ENCODE peak calls at places on chromosomes 1 and 21, in six cellular contexts. R is NCI-H460; O is activated CD8-positive, alpha-beta memory T cell treated with anti-CD3 and anti-CD28 coated beads, Interleukin-2, amount 50 U/mL, for 48 hours; Z is iPS-NIHi11; F is iris pigment epithelial cell; P is stimulated activated CD4-positive, alpha-beta T cell treated with anti-CD3 and anti-CD28 coated beads, TNF-alpha, amount 100 ng/mL, for 24 hours. H is an unnamed sample.

GRCh38 chr1:116820362-116820761 is 66.1 kb downstream of the CD2 start:
- DNase-seq in O (no peak), F (peak), Z (no peak), P (no peak), R (peak), H (no peak)

GRCh38 chr1:25794325-25794724 is 5.7 kb upstream of the SELENON start:
- DNase-seq in F (no peak), P (no peak), R (no peak), Z (no peak), O (no peak), H (no peak)

GRCh38 chr1:11496551-11497080 is 17.7 kb downstream of the DISP3 start:
- DNase-seq in O (no peak), Z (no peak), R (no peak), P (no peak), F (no peak), H (no peak)

GRCh38 chr1:19179597-19180271 is 30.3 kb downstream of the UBR4 start:
- DNase-seq in Z (no peak), R (peak), P (no peak), F (peak), O (no peak), H (peak)

GRCh38 chr1:63873751-63874150 is 99.9 kb downstream of the ROR1 start:
- DNase-seq in F (peak), O (no peak), P (no peak), R (no peak), Z (no peak), H (no peak)

GRCh38 chr1:46061146-46061545 is 71.3 kb downstream of the PIK3R3 start:
- DNase-seq in R (no peak), Z (no peak), P (no peak), F (no peak), O (no peak), H (no peak)

GRCh38 chr1:194004146-194004545 is 817.7 kb upstream of the B3GALT2 start:
- DNase-seq in O (no peak), R (no peak), F (no peak), P (no peak), Z (peak), H (no peak)

GRCh38 chr1:247494746-247495145 is 36.8 kb upstream of the OR2B11 start:
- DNase-seq in Z (no peak), F (peak), O (no peak), R (no peak), P (no peak), H (no peak)

GRCh38 chr1:11072216-11072917 is 12.5 kb upstream of the SRM start:
- DNase-seq in Z (peak), O (no peak), R (no peak), F (no peak), P (no peak), H (no peak)

GRCh38 chr1:183106166-183106565 is 79.9 kb upstream of the LAMC2 start:
- DNase-seq in Z (no peak), F (no peak), P (no peak), O (no peak), R (no peak), H (no peak)

GRCh38 chr1:86082183-86082582 is 74.4 kb downstream of the COL24A1 start:
- DNase-seq in F (no peak), O (no peak), Z (no peak), P (no peak), R (no peak), H (no peak)

GRCh38 chr1:101025283-101025679 is 303 bp downstream of the DPH5 start:
- DNase-seq in R (no peak), P (no peak), Z (peak), O (peak), F (peak), H (no peak)

GRCh38 chr21:15592271-15592860 is 137.4 kb upstream of the USP25 start:
- DNase-seq in R (peak), O (no peak), Z (peak), P (no peak), F (peak), H (peak)

GRCh38 chr1:3372317-3372716 is 82.1 kb upstream of the ARHGEF16 start:
- DNase-seq in R (no peak), F (no peak), P (peak), Z (no peak), O (no peak), H (no peak)

GRCh38 chr1:94621392-94621791 is 79.8 kb upstream of the F3 start:
- DNase-seq in F (peak), R (no peak), Z (no peak), O (no peak), P (no peak), H (no peak)

GRCh38 chr1:180935326-180936109 is 22.8 kb downstream of the KIAA1614 start:
- DNase-seq in Z (peak), P (no peak), F (no peak), O (no peak), R (no peak), H (no peak)

GRCh38 chr1:94255476-94255875 is 18.1 kb upstream of the ARHGAP29 start:
- DNase-seq in O (no peak), Z (no peak), R (no peak), F (no peak), P (no peak), H (no peak)

GRCh38 chr1:156527584-156527983 is 27.0 kb upstream of the MEF2D start:
- DNase-seq in P (no peak), F (no peak), Z (no peak), O (no peak), R (no peak), H (no peak)

GRCh38 chr1:180231506-180232420 is 1.7 kb downstream of the LHX4 start:
- DNase-seq in R (peak), P (no peak), Z (peak), F (peak), O (peak), H (no peak)

GRCh38 chr1:167924553-167925223 is 10.8 kb upstream of the ADCY10 start:
- DNase-seq in R (no peak), P (no peak), Z (no peak), F (no peak), O (no peak), H (no peak)

GRCh38 chr1:39159224-39160036 is 45.1 kb upstream of the MACF1 start:
- DNase-seq in R (no peak), Z (peak), P (no peak), F (no peak), O (no peak), H (no peak)

GRCh38 chr1:9929431-9930385 is 13.5 kb downstream of the LZIC start:
- DNase-seq in F (no peak), R (no peak), O (no peak), P (no peak), Z (peak), H (no peak)

GRCh38 chr1:244388961-244389360 is 62.7 kb downstream of the ADSS2 start:
- DNase-seq in O (no peak), Z (no peak), R (no peak), P (no peak), F (peak), H (no peak)

GRCh38 chr1:178310685-178311105 is 186.1 kb downstream of the CLEC20A start:
- DNase-seq in P (no peak), F (peak), O (no peak), Z (peak), R (peak), H (peak)

GRCh38 chr1:229302740-229303139 is 31.8 kb downstream of the RAB4A start:
- DNase-seq in F (no peak), O (no peak), R (no peak), Z (no peak), P (no peak), H (no peak)

GRCh38 chr1:178632619-178633018 is 92.4 kb upstream of the RALGPS2 start:
- DNase-seq in R (no peak), F (no peak), P (no peak), O (no peak), Z (no peak), H (no peak)

GRCh38 chr1:54834007-54834541 is 33.0 kb upstream of the TTC22 start:
- DNase-seq in P (no peak), Z (no peak), R (no peak), O (no peak), F (no peak), H (no peak)

GRCh38 chr1:198184516-198184915 is 27.7 kb downstream of the NEK7 start:
- DNase-seq in F (no peak), Z (no peak), P (no peak), R (no peak), O (no peak), H (no peak)

GRCh38 chr1:243731301-243731891 is 118.6 kb downstream of the AKT3 start:
- DNase-seq in R (no peak), F (peak), O (no peak), P (no peak), Z (no peak), H (no peak)

H was measured in G401.